ENCODE peak calls at places on chromosomes 12 and 14, in nine cellular contexts. P is uterus; D is T-helper 1 cell; T is neural crest cell; X is stromal cell of bone marrow; Q is M059J; C is HT-29; V is activated naive CD8-positive, alpha-beta T cell treated with anti-CD3 and anti-CD28 coated beads, Interleukin-2, amount 50 U/mL, for 16 hours; E is stimulated activated CD8-positive, alpha-beta memory T cell treated with anti-CD3 and anti-CD28 coated beads, Interleukin-4, amount 100 ng/mL, for 48 hours. B is an unnamed sample.

GRCh38 chr12:13725049-13725448 is 256.4 kb downstream of the GRIN2B start:
- DNase-seq in Q (no peak), D (no peak), E (no peak), T (no peak), C (no peak), X (no peak), V (no peak), P (no peak), B (no peak)

GRCh38 chr14:28542040-28542439 is 224.5 kb upstream of the FOXG1 start:
- DNase-seq in Q (no peak), P (no peak), E (no peak), D (no peak), V (no peak), C (no peak), X (no peak), T (no peak), B (no peak)

GRCh38 chr12:95574799-95575452 is 23.6 kb upstream of the USP44 start:
- DNase-seq in V (no peak), X (peak), E (no peak), T (no peak), D (no peak), C (peak), Q (peak), P (no peak), B (no peak)

GRCh38 chr14:75132374-75133086 is 5.7 kb upstream of the NEK9 start:
- DNase-seq in C (peak), Q (peak), X (peak), V (peak), T (peak), E (peak), D (peak), P (peak), B (no peak)

GRCh38 chr14:70317091-70317968 is 42.2 kb downstream of the COX16 start:
- DNase-seq in P (no peak), X (no peak), Q (no peak), C (no peak), D (no peak), T (no peak), E (no peak), V (no peak), B (no peak)

GRCh38 chr12:3770891-3771290 is 18.0 kb upstream of the CRACR2A start:
- DNase-seq in C (no peak), V (no peak), P (no peak), T (no peak), E (no peak), X (peak), D (no peak), Q (peak), B (no peak)

GRCh38 chr14:102863381-102863780 is 59.1 kb upstream of the AMN start:
- DNase-seq in D (no peak), C (no peak), Q (no peak), E (no peak), X (no peak), T (no peak), P (no peak), V (no peak), B (no peak)

GRCh38 chr12:113334786-113335539 is at the start of gene SLC8B1:
- DNase-seq in E (peak), Q (peak), P (peak), D (peak), T (peak), V (peak), X (peak), C (peak), B (peak)

GRCh38 chr12:22228022-22228875 is 106.3 kb downstream of the ST8SIA1 start:
- DNase-seq in Q (no peak), D (no peak), V (no peak), X (peak), E (no peak), P (no peak), C (no peak), T (no peak), B (no peak)

GRCh38 chr12:129049917-129050316 is 196.6 kb downstream of the GLT1D1 start:
- DNase-seq in V (no peak), P (no peak), D (no peak), Q (peak), X (no peak), E (no peak), T (peak), C (peak), B (no peak)

GRCh38 chr12:124299628-124300388 is 4.9 kb downstream of the RFLNA start:
- DNase-seq in T (no peak), Q (no peak), C (no peak), E (no peak), X (no peak), D (no peak), P (no peak), V (no peak), B (no peak)

GRCh38 chr12:79358716-79359341 is 331.9 kb downstream of the PAWR start:
- DNase-seq in E (no peak), P (no peak), T (no peak), D (no peak), C (no peak), V (no peak), X (no peak), Q (peak), B (no peak)

GRCh38 chr12:53696285-53696654 is 20.4 kb upstream of the ATP5MC2 start:
- DNase-seq in V (no peak), X (peak), P (peak), Q (peak), C (peak), D (no peak), E (no peak), T (peak), B (peak)

GRCh38 chr12:123388948-123389559 is 5.1 kb downstream of the KMT5A start:
- DNase-seq in X (no peak), D (no peak), P (no peak), Q (no peak), V (no peak), C (no peak), E (peak), T (no peak), B (peak)

B was measured in 8988T.